ENCODE peak calls at places on chromosomes 12 and 14, in seven cellular contexts. F is suprapubic skin, A is heart left ventricle, R is IMR-90, V is stomach, W is tibial nerve, D is testis. O is an unnamed sample.

GRCh38 chr14:54387328-54387727 is 9.5 kb upstream of the CDKN3 start:
- DNase-seq in F (no peak), A (no peak), R (no peak), V (no peak), W (no peak), D (no peak), O (peak; percentile 84)

GRCh38 chr14:88829188-88829587 is 4.7 kb downstream of the TTC8 start:
- DNase-seq in F (no peak), A (no peak), R (no peak), V (no peak), W (no peak), D (no peak), O (no peak)

GRCh38 chr12:100267603-100268281 is 765 bp downstream of the SCYL2 start:
- DNase-seq in F (peak; percentile 71), A (peak; percentile 66), R (peak; percentile 37), V (peak; percentile 33), W (peak; percentile 10), D (peak; percentile 34), O (peak; percentile 18)

GRCh38 chr14:93456356-93456755 is 25.6 kb downstream of the UNC79 start:
- DNase-seq in F (no peak), A (no peak), R (no peak), V (no peak), W (no peak), D (no peak), O (no peak)

GRCh38 chr12:22856120-22856699 is 231.2 kb downstream of the ETNK1 start:
- DNase-seq in F (no peak), A (no peak), R (peak; percentile 45), V (no peak), W (no peak), D (no peak), O (no peak)

GRCh38 chr12:46361667-46362034 is 10.9 kb downstream of the SLC38A2 start:
- DNase-seq in F (no peak), A (no peak), R (no peak), V (no peak), W (no peak), D (no peak), O (no peak)

GRCh38 chr12:113249546-113249945 is 28.3 kb downstream of the TPCN1 start:
- DNase-seq in F (no peak), A (peak; percentile 18), R (no peak), V (no peak), W (no peak), D (no peak), O (no peak)

GRCh38 chr12:122076743-122077495 is 1.6 kb upstream of the MLXIP start:
- DNase-seq in F (peak; percentile 58), A (no peak), R (no peak), V (no peak), W (no peak), D (no peak), O (peak; percentile 62)

GRCh38 chr14:90698379-90698869 is 117.8 kb downstream of the TTC7B start:
- DNase-seq in F (peak; percentile 76), A (peak; percentile 77), R (peak; percentile 58), V (no peak), W (peak; percentile 51), D (no peak), O (no peak)

GRCh38 chr14:83253870-83254269 is 1720.2 kb upstream of the SEL1L start:
- DNase-seq in F (no peak), A (no peak), R (no peak), V (no peak), W (no peak), D (no peak), O (no peak)

GRCh38 chr12:68833508-68833907 is 25.5 kb downstream of the MDM2 start:
- DNase-seq in F (no peak), A (no peak), R (no peak), V (no peak), W (no peak), D (no peak), O (no peak)

GRCh38 chr12:44618960-44619359 is 257.2 kb downstream of the NELL2 start:
- DNase-seq in F (no peak), A (no peak), R (no peak), V (no peak), W (no peak), D (no peak), O (no peak)

GRCh38 chr12:131281016-131281415 is 327.3 kb downstream of the ADGRD1 start:
- DNase-seq in F (peak; percentile 45), A (no peak), R (no peak), V (no peak), W (no peak), D (no peak), O (peak; percentile 27)

GRCh38 chr12:97753332-97753731 is 290.7 kb downstream of the RMST start:
- DNase-seq in F (no peak), A (no peak), R (no peak), V (no peak), W (no peak), D (no peak), O (no peak)

DNA sequence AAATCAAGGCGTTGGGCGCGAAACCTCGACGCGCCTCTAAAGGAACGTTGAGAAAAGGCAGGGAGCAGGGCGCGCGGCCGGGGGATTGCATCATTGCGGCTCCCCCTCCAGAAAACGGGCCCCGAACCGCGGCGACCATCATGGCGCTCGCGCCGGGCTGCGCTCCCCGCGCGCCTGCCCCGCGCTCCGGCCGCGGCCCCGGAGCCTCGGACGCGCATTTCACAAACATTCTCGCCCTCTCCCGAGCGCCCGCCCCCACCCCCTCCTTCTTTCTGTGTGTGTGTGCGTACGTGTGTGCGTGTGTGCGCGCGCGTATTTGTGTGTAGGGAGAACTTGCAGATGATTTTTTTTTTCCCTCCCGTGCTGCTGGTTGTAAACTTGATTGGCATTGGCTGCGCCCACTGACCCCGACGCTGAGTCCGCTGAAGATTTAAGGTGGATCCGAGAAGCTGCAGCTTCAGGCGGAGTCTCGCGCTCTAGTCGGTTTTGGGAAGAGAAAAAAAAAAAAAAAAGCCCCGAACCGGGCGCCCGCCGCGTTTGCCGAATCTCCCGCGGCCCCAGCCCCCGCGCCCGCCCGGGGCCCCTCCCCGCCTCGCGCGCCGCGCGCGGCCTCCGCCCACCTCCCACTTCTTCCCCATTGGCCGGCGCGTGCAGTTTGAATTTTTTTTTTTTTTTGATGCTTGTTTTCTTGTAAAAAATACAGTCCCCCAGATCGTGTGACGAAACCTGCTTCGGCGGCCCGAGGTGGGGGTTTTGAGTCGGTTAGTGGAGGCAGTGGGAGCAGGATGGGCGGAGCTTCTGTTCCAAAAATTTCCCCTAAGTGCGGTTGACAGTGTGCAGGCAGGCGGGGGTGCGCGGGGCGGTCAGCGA is 8.2 kb downstream of the CDKN1B start:
- DNase-seq in F (peak; percentile 96), A (peak; percentile 94), R (peak; percentile 100), V (peak; percentile 95), W (peak; percentile 94), D (peak; percentile 96), O (peak; percentile 96)
- H3K4me3 ChIP-seq in F (peak overlapping the region; percentile 87), A (peak overlapping the region; percentile 80), R (peak overlapping the region; percentile 94), V (peak overlapping the region; percentile 84), W (peak overlapping the region; percentile 84), D (peak overlapping the region; percentile 84), O (peak overlapping the region; percentile 83)

DNA sequence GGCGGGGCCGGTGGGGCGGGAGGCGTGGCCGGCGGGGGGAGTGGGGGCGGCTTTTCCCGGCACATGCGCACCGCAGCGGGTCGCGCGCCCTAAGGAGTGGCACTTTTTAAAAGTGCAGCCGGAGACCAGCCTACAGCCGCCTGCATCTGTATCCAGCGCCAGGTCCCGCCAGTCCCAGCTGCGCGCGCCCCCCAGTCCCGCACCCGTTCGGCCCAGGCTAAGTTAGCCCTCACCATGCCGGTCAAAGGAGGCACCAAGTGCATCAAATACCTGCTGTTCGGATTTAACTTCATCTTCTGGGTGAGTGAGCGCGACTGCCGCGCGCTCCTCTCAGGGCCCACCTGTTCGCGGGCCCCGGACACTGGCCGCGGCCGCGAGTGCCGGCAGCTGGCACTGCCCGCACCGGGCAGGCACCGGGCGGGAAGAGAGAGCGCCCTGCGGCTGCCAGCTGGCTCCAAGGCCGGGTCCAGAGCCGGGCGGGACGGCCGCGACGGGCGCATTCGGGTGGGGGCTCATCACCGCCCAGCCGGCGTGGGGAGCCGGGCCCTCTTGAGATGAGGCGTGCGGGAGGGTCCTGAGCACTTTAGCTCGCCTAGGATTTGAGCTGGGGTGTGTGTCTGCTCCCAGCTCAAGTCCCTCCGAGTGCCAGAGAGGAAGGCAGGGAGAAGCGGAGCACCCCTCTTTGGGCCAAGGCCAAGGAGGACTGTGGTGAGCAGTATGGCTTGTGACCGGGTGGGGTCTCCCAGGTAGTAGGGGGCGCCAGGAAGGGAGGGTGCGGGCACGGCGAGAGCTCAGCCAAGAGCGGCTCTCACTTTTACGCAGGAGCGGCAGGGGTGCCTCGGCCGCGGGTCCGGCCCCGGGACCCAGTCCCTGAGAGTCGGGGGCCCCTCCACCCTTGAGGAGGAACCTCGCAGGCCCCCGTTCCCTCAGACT is at the start of gene CD9:
- DNase-seq in F (no peak), A (peak; percentile 83), R (no peak), V (peak; percentile 75), W (no peak), D (peak; percentile 71), O (peak; percentile 85)
- TF ChIP-seq POLR2A in F (peak; percentile 59), A (peak; percentile 82), R (no peak), V (no peak), W (peak; percentile 79), D (no peak), O (peak; percentile 84)

GRCh38 chr14:68146812-68147211 is 327.2 kb downstream of the RAD51B start:
- DNase-seq in F (no peak), A (no peak), R (peak; percentile 96), V (no peak), W (peak; percentile 45), D (no peak), O (no peak)

GRCh38 chr14:68147331-68147730 is 327.8 kb downstream of the RAD51B start:
- DNase-seq in F (no peak), A (no peak), R (no peak), V (no peak), W (no peak), D (no peak), O (no peak)

GRCh38 chr14:68145036-68145435 is 325.5 kb downstream of the RAD51B start:
- DNase-seq in F (no peak), A (no peak), R (no peak), V (no peak), W (no peak), D (no peak), O (no peak)

GRCh38 chr14:68144051-68144681 is 324.6 kb downstream of the RAD51B start:
- DNase-seq in F (peak; percentile 76), A (no peak), R (peak; percentile 11), V (no peak), W (peak; percentile 61), D (peak; percentile 36), O (no peak)

GRCh38 chr14:68145539-68145938 is 326.0 kb downstream of the RAD51B start:
- DNase-seq in F (no peak), A (no peak), R (peak; percentile 55), V (no peak), W (no peak), D (no peak), O (no peak)
- H3K4me1 ChIP-seq in F (peaks cover 70% of the 10 kb centered on the region), A (peaks cover 18% of the 10 kb centered on the region), R (peaks cover 18% of the 10 kb centered on the region), V (peaks cover 54% of the 10 kb centered on the region), W (no peaks in the 10 kb centered on the region), D (peaks cover 31% of the 10 kb centered on the region), O (no peaks in the 10 kb centered on the region)

GRCh38 chr12:14570231-14570630 is 2.5 kb upstream of the PLBD1 start:
- DNase-seq in F (no peak), A (no peak), R (no peak), V (no peak), W (no peak), D (no peak), O (no peak)

GRCh38 chr12:14564336-14564959 is 3.2 kb downstream of the PLBD1 start:
- DNase-seq in F (no peak), A (no peak), R (no peak), V (no peak), W (no peak), D (no peak), O (no peak)

GRCh38 chr12:14571779-14572178 is 4.1 kb upstream of the PLBD1 start:
- DNase-seq in F (no peak), A (no peak), R (no peak), V (no peak), W (no peak), D (no peak), O (no peak)

GRCh38 chr12:14563051-14563450 is 4.6 kb downstream of the PLBD1 start:
- DNase-seq in F (no peak), A (no peak), R (no peak), V (peak; percentile 46), W (no peak), D (no peak), O (peak; percentile 51)

GRCh38 chr12:14567311-14568195 is at the start of gene PLBD1:
- DNase-seq in F (peak; percentile 71), A (peak; percentile 88), R (no peak), V (peak; percentile 77), W (peak; percentile 21), D (peak; percentile 81), O (peak; percentile 72)
- H3K4me3 ChIP-seq in F (peak within 1 kb of the TSS; percentile 75), A (peak within 1 kb of the TSS; percentile 79), R (peak within 1 kb of the TSS; percentile 17), V (peak within 1 kb of the TSS; percentile 55), W (peak within 1 kb of the TSS; percentile 48), D (peak within 1 kb of the TSS; percentile 72), O (peak within 1 kb of the TSS; percentile 60)

O was measured in Peyer's patch.